ENCODE peak calls at places on chromosomes 2 and 18, in five cellular contexts. A is stimulated activated CD4-positive, alpha-beta T cell treated with anti-CD3 and anti-CD28 coated beads, Interleukin-4, amount 100 ng/mL, for 1 hour; C is Right ventricle myocardium superior; R is Peyer's patch; J is HFF-Myc. Z is an unnamed sample.

GRCh38 chr2:213451542-213452256 is 167.4 kb downstream of the SPAG16 start:
- DNase-seq in A (no peak), C (no peak), R (no peak), J (no peak), Z (no peak)

GRCh38 chr2:103435010-103435409 is 673.2 kb downstream of the TMEM182 start:
- DNase-seq in A (peak; percentile 1), C (no peak), R (no peak), J (no peak), Z (no peak)

GRCh38 chr18:49915352-49915751 is 102.0 kb upstream of the ACAA2 start:
- DNase-seq in A (no peak), C (no peak), R (no peak), J (no peak), Z (no peak)

GRCh38 chr2:227029706-227030105 is 134.3 kb downstream of the COL4A4 start:
- DNase-seq in A (no peak), C (no peak), R (no peak), J (no peak), Z (no peak)

GRCh38 chr2:178128836-178129630 is 16.8 kb downstream of the RBM45 start:
- DNase-seq in A (no peak), C (no peak), R (no peak), J (no peak), Z (no peak)

GRCh38 chr18:22883189-22883588 is 49.9 kb upstream of the RBBP8 start:
- DNase-seq in A (no peak), C (no peak), R (no peak), J (no peak), Z (no peak)

GRCh38 chr2:69685321-69686048 is 41.9 kb upstream of the AAK1 start:
- DNase-seq in A (no peak), C (no peak), R (no peak), J (no peak), Z (no peak)

GRCh38 chr2:171432969-171433762 is 624 bp downstream of the METTL8 start:
- DNase-seq in A (peak; percentile 46), C (no peak), R (peak; percentile 81), J (no peak), Z (no peak)

GRCh38 chr2:24329700-24330099 is 30.6 kb downstream of the ITSN2 start:
- DNase-seq in A (no peak), C (no peak), R (no peak), J (no peak), Z (no peak)

GRCh38 chr2:236303935-236304334 is 39.7 kb upstream of the ASB18 start:
- DNase-seq in A (no peak), C (no peak), R (no peak), J (no peak), Z (no peak)

GRCh38 chr18:62399306-62399705 is 74.2 kb downstream of the TNFRSF11A start:
- DNase-seq in A (no peak), C (no peak), R (no peak), J (no peak), Z (no peak)

GRCh38 chr2:64166212-64166611 is 22.0 kb upstream of the PELI1 start:
- DNase-seq in A (no peak), C (no peak), R (no peak), J (no peak), Z (no peak)

GRCh38 chr18:75211002-75211621 is 515 bp downstream of the TSHZ1 start:
- DNase-seq in A (peak; percentile 36), C (no peak), R (peak; percentile 51), J (no peak), Z (no peak)

GRCh38 chr2:177551989-177552413 is 159.4 kb downstream of the AGPS start:
- DNase-seq in A (no peak), C (peak; percentile 71), R (peak; percentile 60), J (no peak), Z (no peak)

GRCh38 chr2:207777124-207777523 is 7.4 kb upstream of the FZD5 start:
- DNase-seq in A (no peak), C (no peak), R (no peak), J (no peak), Z (no peak)

GRCh38 chr18:32048507-32049091 is 30.0 kb downstream of the RNF125 start:
- DNase-seq in A (no peak), C (peak; percentile 66), R (peak; percentile 85), J (no peak), Z (no peak)

GRCh38 chr18:9961031-9961430 is 47.2 kb downstream of the VAPA start:
- DNase-seq in A (no peak), C (no peak), R (no peak), J (no peak), Z (no peak)

GRCh38 chr2:63078852-63079606 is 28.4 kb downstream of the OTX1 start:
- DNase-seq in A (no peak), C (no peak), R (no peak), J (no peak), Z (no peak)

GRCh38 chr2:38461470-38461869 is 84.4 kb upstream of the ATL2 start:
- DNase-seq in A (no peak), C (no peak), R (no peak), J (no peak), Z (no peak)

GRCh38 chr2:146853741-146854444 is 990.9 kb upstream of the ACVR2A start:
- DNase-seq in A (no peak), C (no peak), R (no peak), J (no peak), Z (no peak)

GRCh38 chr2:119826370-119826961 is 66.7 kb downstream of the PTPN4 start:
- DNase-seq in A (peak; percentile 28), C (no peak), R (no peak), J (peak; percentile 19), Z (no peak)

GRCh38 chr2:101002562-101003277 is 631 bp downstream of the RPL31 start:
- DNase-seq in A (no peak), C (no peak), R (no peak), J (no peak), Z (no peak)

GRCh38 chr2:43443317-43443716 is 152.5 kb downstream of the THADA start:
- DNase-seq in A (no peak), C (no peak), R (no peak), J (no peak), Z (no peak)

GRCh38 chr2:137947714-137948336 is 16.4 kb upstream of the HNMT start:
- DNase-seq in A (peak; percentile 34), C (peak; percentile 85), R (peak; percentile 85), J (no peak), Z (no peak)

GRCh38 chr2:98985905-98986666 is 50.1 kb upstream of the CRACDL start:
- DNase-seq in A (no peak), C (no peak), R (no peak), J (no peak), Z (no peak)

GRCh38 chr2:44707945-44708645 is 233.4 kb upstream of the SIX3 start:
- DNase-seq in A (no peak), C (no peak), R (no peak), J (no peak), Z (no peak)

GRCh38 chr2:232761301-232761907 is 15.0 kb downstream of the KCNJ13 start:
- DNase-seq in A (peak; percentile 10), C (no peak), R (peak; percentile 60), J (no peak), Z (no peak)

GRCh38 chr2:37456479-37456878 is 112.0 kb downstream of the QPCT start:
- DNase-seq in A (no peak), C (no peak), R (peak; percentile 66), J (no peak), Z (no peak)

GRCh38 chr2:110863726-110864125 is 131.4 kb downstream of the ACOXL start:
- DNase-seq in A (no peak), C (no peak), R (no peak), J (no peak), Z (no peak)

GRCh38 chr2:22420076-22420475 is 964.9 kb upstream of the KLHL29 start:
- DNase-seq in A (no peak), C (no peak), R (no peak), J (no peak), Z (no peak)

GRCh38 chr2:241443486-241444223 is 64.7 kb downstream of the STK25 start:
- DNase-seq in A (peak; percentile 85), C (peak; percentile 60), R (peak; percentile 91), J (peak; percentile 31), Z (peak; percentile 88)

GRCh38 chr2:45851111-45851510 is 199.6 kb downstream of the PRKCE start:
- DNase-seq in A (no peak), C (no peak), R (no peak), J (no peak), Z (no peak)

GRCh38 chr2:207330912-207331311 is 165.2 kb upstream of the KLF7 start:
- DNase-seq in A (peak; percentile 36), C (no peak), R (no peak), J (peak; percentile 63), Z (no peak)

GRCh38 chr2:223828314-223828713 is 9.1 kb downstream of the AP1S3 start:
- DNase-seq in A (no peak), C (no peak), R (no peak), J (no peak), Z (no peak)

GRCh38 chr2:3130444-3130843 is 247.2 kb downstream of the EIPR1 start:
- DNase-seq in A (no peak), C (no peak), R (no peak), J (no peak), Z (no peak)

GRCh38 chr2:198362777-198363176 is 558.4 kb downstream of the PLCL1 start:
- DNase-seq in A (no peak), C (no peak), R (no peak), J (no peak), Z (no peak)

GRCh38 chr18:23689616-23690504 is 607 bp downstream of the LAMA3 start:
- DNase-seq in A (peak; percentile 8), C (peak; percentile 42), R (peak; percentile 46), J (no peak), Z (no peak)